ENCODE peak calls at places on chromosomes 16 and 17, in seven cellular contexts. One of them, this sample, is unnamed. For H3K36me3, the result is how much of the 10 kb centered on the place peaks cover.

GRCh38 chr16:83882118-83882879 is 16.6 kb upstream of the MLYCD start:
- DNase-seq in breast epithelium: no peak
- DNase-seq in body of pancreas: no peak
- DNase-seq in transverse colon: no peak
- DNase-seq in ovary: no peak
- DNase-seq in aorta: no peak
- DNase-seq in heart right ventricle: no peak
- DNase-seq in this sample: no peak

GRCh38 chr16:84983308-84983707 is 28.0 kb downstream of the ZDHHC7 start:
- DNase-seq in breast epithelium: no peak
- DNase-seq in body of pancreas: no peak
- DNase-seq in transverse colon: no peak
- DNase-seq in ovary: no peak
- DNase-seq in aorta: no peak
- DNase-seq in heart right ventricle: no peak
- DNase-seq in this sample: no peak

GRCh38 chr17:35489944-35490343 is 41.4 kb upstream of the SLFN13 start:
- DNase-seq in breast epithelium: no peak
- DNase-seq in body of pancreas: no peak
- DNase-seq in transverse colon: no peak
- DNase-seq in ovary: no peak
- DNase-seq in aorta: no peak
- DNase-seq in heart right ventricle: no peak
- DNase-seq in this sample: no peak

GRCh38 chr16:27650073-27650701 is 100.2 kb downstream of the KATNIP start:
- DNase-seq in breast epithelium: no peak
- DNase-seq in body of pancreas: no peak
- DNase-seq in transverse colon: peak
- DNase-seq in ovary: no peak
- DNase-seq in aorta: no peak
- DNase-seq in heart right ventricle: no peak
- DNase-seq in this sample: peak

GRCh38 chr16:85731179-85731578 is 19.7 kb downstream of the C16orf74 start:
- DNase-seq in breast epithelium: no peak
- DNase-seq in body of pancreas: no peak
- DNase-seq in transverse colon: no peak
- DNase-seq in ovary: no peak
- DNase-seq in aorta: no peak
- DNase-seq in heart right ventricle: no peak
- DNase-seq in this sample: no peak

GRCh38 chr16:69404275-69404805 is 18.5 kb upstream of the TERF2 start:
- DNase-seq in breast epithelium: no peak
- DNase-seq in body of pancreas: no peak
- DNase-seq in transverse colon: peak
- DNase-seq in ovary: peak
- DNase-seq in aorta: no peak
- DNase-seq in heart right ventricle: peak
- DNase-seq in this sample: peak

GRCh38 chr17:64540118-64540776 is 33.5 kb downstream of the CEP95 start:
- DNase-seq in breast epithelium: no peak
- DNase-seq in body of pancreas: no peak
- DNase-seq in transverse colon: no peak
- DNase-seq in ovary: no peak
- DNase-seq in aorta: no peak
- DNase-seq in heart right ventricle: no peak
- DNase-seq in this sample: peak

GRCh38 chr17:40596261-40596919 is 31.1 kb upstream of the CCR7 start:
- DNase-seq in breast epithelium: no peak
- DNase-seq in body of pancreas: no peak
- DNase-seq in transverse colon: no peak
- DNase-seq in ovary: no peak
- DNase-seq in aorta: no peak
- DNase-seq in heart right ventricle: no peak
- DNase-seq in this sample: peak

GRCh38 chr17:65407017-65407416 is 154.4 kb downstream of the AXIN2 start:
- DNase-seq in breast epithelium: no peak
- DNase-seq in body of pancreas: no peak
- DNase-seq in transverse colon: no peak
- DNase-seq in ovary: no peak
- DNase-seq in aorta: no peak
- DNase-seq in heart right ventricle: no peak
- DNase-seq in this sample: no peak

GRCh38 chr17:40950176-40950575 is 12.7 kb upstream of the KRT23 start:
- DNase-seq in breast epithelium: no peak
- DNase-seq in body of pancreas: no peak
- DNase-seq in transverse colon: no peak
- DNase-seq in ovary: no peak
- DNase-seq in aorta: no peak
- DNase-seq in heart right ventricle: no peak
- DNase-seq in this sample: no peak

GRCh38 chr16:85211247-85211910 is 99.1 kb upstream of the CIBAR2 start:
- DNase-seq in breast epithelium: no peak
- DNase-seq in body of pancreas: no peak
- DNase-seq in transverse colon: no peak
- DNase-seq in ovary: no peak
- DNase-seq in aorta: peak
- DNase-seq in heart right ventricle: no peak
- DNase-seq in this sample: no peak

GRCh38 chr17:32289454-32289853 is 23.8 kb downstream of the RHBDL3 start:
- DNase-seq in breast epithelium: no peak
- DNase-seq in body of pancreas: no peak
- DNase-seq in transverse colon: no peak
- DNase-seq in ovary: no peak
- DNase-seq in aorta: no peak
- DNase-seq in heart right ventricle: no peak
- DNase-seq in this sample: no peak

GRCh38 chr17:64385187-64386083 is 5.2 kb downstream of the PECAM1 start:
- DNase-seq in breast epithelium: peak
- DNase-seq in body of pancreas: no peak
- DNase-seq in transverse colon: peak
- DNase-seq in ovary: peak
- DNase-seq in aorta: peak
- DNase-seq in heart right ventricle: peak
- DNase-seq in this sample: peak

GRCh38 chr17:21275047-21275578 is 9.4 kb upstream of the MAP2K3 start:
- DNase-seq in breast epithelium: no peak
- DNase-seq in body of pancreas: no peak
- DNase-seq in transverse colon: no peak
- DNase-seq in ovary: peak
- DNase-seq in aorta: no peak
- DNase-seq in heart right ventricle: no peak
- DNase-seq in this sample: no peak

GRCh38 chr17:42405076-42405475 is 16.8 kb upstream of the STAT3 start:
- DNase-seq in breast epithelium: no peak
- DNase-seq in body of pancreas: no peak
- DNase-seq in transverse colon: no peak
- DNase-seq in ovary: no peak
- DNase-seq in aorta: no peak
- DNase-seq in heart right ventricle: no peak
- DNase-seq in this sample: no peak

GRCh38 chr17:50207792-50208567 is 6.5 kb upstream of the COL1A1 start:
- DNase-seq in breast epithelium: no peak
- DNase-seq in body of pancreas: no peak
- DNase-seq in transverse colon: no peak
- DNase-seq in ovary: peak
- DNase-seq in aorta: peak
- DNase-seq in heart right ventricle: no peak
- DNase-seq in this sample: no peak

GRCh38 chr17:4003501-4004421 is 39.5 kb upstream of the ATP2A3 start:
- DNase-seq in breast epithelium: no peak
- DNase-seq in body of pancreas: peak
- DNase-seq in transverse colon: peak
- DNase-seq in ovary: no peak
- DNase-seq in aorta: peak
- DNase-seq in heart right ventricle: peak
- DNase-seq in this sample: no peak

GRCh38 chr16:85870159-85870558 is 28.8 kb upstream of the IRF8 start:
- DNase-seq in breast epithelium: no peak
- DNase-seq in body of pancreas: no peak
- DNase-seq in transverse colon: no peak
- DNase-seq in ovary: no peak
- DNase-seq in aorta: no peak
- DNase-seq in heart right ventricle: no peak
- DNase-seq in this sample: no peak

GRCh38 chr17:48998557-48999440 is 1.6 kb downstream of the IGF2BP1 start:
- DNase-seq in breast epithelium: no peak
- DNase-seq in body of pancreas: no peak
- DNase-seq in transverse colon: no peak
- DNase-seq in ovary: no peak
- DNase-seq in aorta: no peak
- DNase-seq in heart right ventricle: no peak
- DNase-seq in this sample: no peak

DNA sequence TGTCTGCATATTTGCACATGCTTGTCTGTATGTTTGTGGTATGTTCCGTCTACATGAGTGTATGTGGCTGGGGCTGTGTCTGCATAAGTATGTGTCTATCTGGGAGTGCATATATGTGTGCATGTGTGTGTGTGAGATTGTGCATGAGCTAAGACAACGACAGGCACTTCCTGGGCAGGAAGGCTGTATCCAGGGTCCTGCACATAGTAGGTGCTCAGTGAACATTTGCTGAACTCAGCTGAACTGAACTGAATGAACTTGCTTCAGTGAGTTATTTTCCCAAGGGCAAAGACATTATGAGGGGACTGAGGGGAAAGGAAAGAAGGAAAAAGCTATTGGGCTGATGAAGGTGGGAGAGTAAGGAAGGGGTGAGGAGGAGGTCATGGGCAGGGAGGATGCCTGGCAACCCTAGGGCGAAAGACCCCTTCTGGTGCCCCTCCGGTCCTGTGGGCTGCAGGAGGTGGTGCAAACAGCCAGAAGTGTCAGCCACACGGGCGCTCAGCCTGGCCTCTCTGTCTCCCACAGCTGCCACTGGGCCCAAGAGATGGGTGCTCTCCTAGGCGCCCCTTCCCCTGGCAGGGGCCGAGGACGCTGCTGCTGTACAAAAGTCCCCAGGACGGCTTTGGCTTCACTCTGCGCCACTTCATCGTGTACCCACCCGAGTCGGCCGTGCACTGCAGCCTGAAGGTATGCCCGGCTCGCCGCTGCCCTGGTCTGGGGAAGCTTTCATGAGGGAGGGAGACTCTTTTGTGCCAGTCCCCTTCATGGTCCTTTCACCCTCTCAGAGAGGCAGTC is 29.5 kb downstream of the ARHGAP23 start:
- DNase-seq in breast epithelium: no peak
- DNase-seq in body of pancreas: no peak
- DNase-seq in transverse colon: no peak
- DNase-seq in ovary: no peak
- DNase-seq in aorta: no peak
- DNase-seq in heart right ventricle: no peak
- DNase-seq in this sample: no peak
- H3K36me3 ChIP-seq in breast epithelium: under half
- H3K36me3 ChIP-seq in body of pancreas: under half
- H3K36me3 ChIP-seq in transverse colon: under half
- H3K36me3 ChIP-seq in ovary: under half
- H3K36me3 ChIP-seq in aorta: under half
- H3K36me3 ChIP-seq in heart right ventricle: under half
- H3K36me3 ChIP-seq in this sample: under half

DNA sequence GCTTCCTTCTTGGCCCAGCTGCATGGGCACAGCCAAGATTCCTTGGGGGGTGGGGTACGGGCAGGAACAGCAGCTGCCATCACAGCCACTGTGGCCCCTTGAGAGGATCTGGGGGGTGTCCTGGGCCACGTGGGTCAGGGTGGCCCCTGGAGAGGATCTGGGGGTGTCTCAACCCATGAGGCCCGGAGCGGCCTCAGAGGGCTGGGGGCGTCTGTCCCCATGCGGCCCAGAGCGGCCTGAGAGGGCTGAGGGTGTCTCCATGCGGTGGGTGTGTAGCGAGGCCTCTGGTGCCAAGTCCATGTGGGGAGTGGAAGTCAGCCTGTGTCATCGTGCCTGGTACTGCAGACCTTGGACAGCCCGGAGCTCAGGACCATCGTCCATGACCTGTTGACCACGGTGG is 13.7 kb downstream of the TSC2 start:
- DNase-seq in breast epithelium: no peak
- DNase-seq in body of pancreas: no peak
- DNase-seq in transverse colon: no peak
- DNase-seq in ovary: no peak
- DNase-seq in aorta: no peak
- DNase-seq in heart right ventricle: no peak
- DNase-seq in this sample: no peak
- H3K36me3 ChIP-seq in breast epithelium: under half
- H3K36me3 ChIP-seq in body of pancreas: under half
- H3K36me3 ChIP-seq in transverse colon: under half
- H3K36me3 ChIP-seq in ovary: under half
- H3K36me3 ChIP-seq in aorta: under half
- H3K36me3 ChIP-seq in heart right ventricle: under half
- H3K36me3 ChIP-seq in this sample: under half

GRCh38 chr16:1220841-1221627 is 4.0 kb downstream of the TPSG1 start:
- DNase-seq in breast epithelium: no peak
- DNase-seq in body of pancreas: no peak
- DNase-seq in transverse colon: no peak
- DNase-seq in ovary: no peak
- DNase-seq in aorta: no peak
- DNase-seq in heart right ventricle: no peak
- DNase-seq in this sample: no peak

GRCh38 chr16:1218061-1218929 is 6.8 kb downstream of the TPSG1 start:
- DNase-seq in breast epithelium: no peak
- DNase-seq in body of pancreas: no peak
- DNase-seq in transverse colon: no peak
- DNase-seq in ovary: no peak
- DNase-seq in aorta: no peak
- DNase-seq in heart right ventricle: no peak
- DNase-seq in this sample: no peak

GRCh38 chr16:1217526-1217925 is 7.5 kb downstream of the TPSG1 start:
- DNase-seq in breast epithelium: no peak
- DNase-seq in body of pancreas: no peak
- DNase-seq in transverse colon: no peak
- DNase-seq in ovary: no peak
- DNase-seq in aorta: no peak
- DNase-seq in heart right ventricle: no peak
- DNase-seq in this sample: no peak

GRCh38 chr16:1220098-1220728 is 4.9 kb downstream of the TPSG1 start:
- DNase-seq in breast epithelium: no peak
- DNase-seq in body of pancreas: no peak
- DNase-seq in transverse colon: no peak
- DNase-seq in ovary: no peak
- DNase-seq in aorta: no peak
- DNase-seq in heart right ventricle: no peak
- DNase-seq in this sample: no peak

GRCh38 chr16:1218930-1219611 is 6.0 kb downstream of the TPSG1 start:
- DNase-seq in breast epithelium: no peak
- DNase-seq in body of pancreas: no peak
- DNase-seq in transverse colon: no peak
- DNase-seq in ovary: no peak
- DNase-seq in aorta: no peak
- DNase-seq in heart right ventricle: no peak
- DNase-seq in this sample: no peak
- H3K36me3 ChIP-seq in breast epithelium: under half
- H3K36me3 ChIP-seq in body of pancreas: under half
- H3K36me3 ChIP-seq in transverse colon: under half
- H3K36me3 ChIP-seq in ovary: under half
- H3K36me3 ChIP-seq in aorta: under half
- H3K36me3 ChIP-seq in heart right ventricle: under half
- H3K36me3 ChIP-seq in this sample: under half

DNA sequence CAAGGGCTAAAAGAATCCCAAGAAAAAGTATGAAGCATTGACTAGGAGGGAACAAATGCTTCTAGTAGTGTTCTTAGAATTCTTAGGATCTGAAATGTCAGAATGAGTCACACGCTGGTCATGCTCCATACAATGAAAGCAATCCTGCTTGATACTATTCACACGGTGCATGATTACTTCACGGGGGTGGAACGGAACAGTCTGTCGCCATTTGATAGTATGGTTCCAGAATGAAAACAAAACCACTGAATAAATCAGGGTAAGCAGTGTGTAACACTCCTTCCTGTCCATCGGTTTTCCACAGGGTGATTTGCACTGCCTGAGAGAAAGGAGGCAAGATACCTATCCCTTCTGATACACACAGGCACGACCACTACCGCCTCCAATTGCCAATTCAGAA is 22.9 kb upstream of the YWHAE start:
- DNase-seq in breast epithelium: no peak
- DNase-seq in body of pancreas: no peak
- DNase-seq in transverse colon: no peak
- DNase-seq in ovary: no peak
- DNase-seq in aorta: no peak
- DNase-seq in heart right ventricle: peak
- DNase-seq in this sample: peak
- H3K36me3 ChIP-seq in breast epithelium: under half
- H3K36me3 ChIP-seq in body of pancreas: under half
- H3K36me3 ChIP-seq in transverse colon: under half
- H3K36me3 ChIP-seq in ovary: under half
- H3K36me3 ChIP-seq in aorta: under half
- H3K36me3 ChIP-seq in heart right ventricle: under half
- H3K36me3 ChIP-seq in this sample: under half